ENCODE peak calls at places on chromosomes 3 and 15, in seven cellular contexts. One of them, this sample, is unnamed. For H3K4me1, the result is how much of the 10 kb centered on the place peaks cover.

GRCh38 chr3:27680517-27681246 is 41.4 kb downstream of the EOMES start:
- DNase-seq in Peyer's patch: no peak
- DNase-seq in right cardiac atrium: no peak
- DNase-seq in BE2C: no peak
- DNase-seq in foreskin keratinocyte: no peak
- DNase-seq in cardiac muscle cell: peak
- DNase-seq in upper lobe of right lung: no peak
- DNase-seq in this sample: peak

GRCh38 chr15:99507732-99508571 is 57.8 kb upstream of the MEF2A start:
- DNase-seq in Peyer's patch: peak
- DNase-seq in right cardiac atrium: peak
- DNase-seq in BE2C: peak
- DNase-seq in foreskin keratinocyte: peak
- DNase-seq in cardiac muscle cell: no peak
- DNase-seq in upper lobe of right lung: no peak
- DNase-seq in this sample: peak

GRCh38 chr15:68619303-68619698 is 40.5 kb downstream of the CORO2B start:
- DNase-seq in Peyer's patch: no peak
- DNase-seq in right cardiac atrium: no peak
- DNase-seq in BE2C: peak
- DNase-seq in foreskin keratinocyte: no peak
- DNase-seq in cardiac muscle cell: no peak
- DNase-seq in upper lobe of right lung: no peak
- DNase-seq in this sample: no peak

GRCh38 chr3:16425398-16426057 is 88.0 kb downstream of the RFTN1 start:
- DNase-seq in Peyer's patch: no peak
- DNase-seq in right cardiac atrium: no peak
- DNase-seq in BE2C: no peak
- DNase-seq in foreskin keratinocyte: no peak
- DNase-seq in cardiac muscle cell: no peak
- DNase-seq in upper lobe of right lung: no peak
- DNase-seq in this sample: no peak

GRCh38 chr15:77504310-77504709 is 83.6 kb downstream of the HMG20A start:
- DNase-seq in Peyer's patch: no peak
- DNase-seq in right cardiac atrium: no peak
- DNase-seq in BE2C: no peak
- DNase-seq in foreskin keratinocyte: no peak
- DNase-seq in cardiac muscle cell: no peak
- DNase-seq in upper lobe of right lung: peak
- DNase-seq in this sample: peak

GRCh38 chr15:80694624-80695098 is 449 bp upstream of the ABHD17C start:
- DNase-seq in Peyer's patch: no peak
- DNase-seq in right cardiac atrium: peak
- DNase-seq in BE2C: no peak
- DNase-seq in foreskin keratinocyte: peak
- DNase-seq in cardiac muscle cell: peak
- DNase-seq in upper lobe of right lung: peak
- DNase-seq in this sample: peak

GRCh38 chr3:122092460-122093165 is 37.5 kb downstream of the CD86 start:
- DNase-seq in Peyer's patch: peak
- DNase-seq in right cardiac atrium: peak
- DNase-seq in BE2C: peak
- DNase-seq in foreskin keratinocyte: peak
- DNase-seq in cardiac muscle cell: no peak
- DNase-seq in upper lobe of right lung: peak
- DNase-seq in this sample: peak

GRCh38 chr3:40524571-40525285 is at the start of gene ZNF621:
- DNase-seq in Peyer's patch: peak
- DNase-seq in right cardiac atrium: peak
- DNase-seq in BE2C: peak
- DNase-seq in foreskin keratinocyte: peak
- DNase-seq in cardiac muscle cell: peak
- DNase-seq in upper lobe of right lung: peak
- DNase-seq in this sample: peak

GRCh38 chr15:92034227-92034626 is 180.7 kb downstream of the SLCO3A1 start:
- DNase-seq in Peyer's patch: no peak
- DNase-seq in right cardiac atrium: no peak
- DNase-seq in BE2C: no peak
- DNase-seq in foreskin keratinocyte: no peak
- DNase-seq in cardiac muscle cell: no peak
- DNase-seq in upper lobe of right lung: no peak
- DNase-seq in this sample: no peak

GRCh38 chr3:141147657-141148056 is 84.0 kb upstream of the PXYLP1 start:
- DNase-seq in Peyer's patch: no peak
- DNase-seq in right cardiac atrium: no peak
- DNase-seq in BE2C: no peak
- DNase-seq in foreskin keratinocyte: peak
- DNase-seq in cardiac muscle cell: no peak
- DNase-seq in upper lobe of right lung: no peak
- DNase-seq in this sample: no peak

GRCh38 chr15:22810033-22810734 is 23.7 kb downstream of the NIPA1 start:
- DNase-seq in Peyer's patch: no peak
- DNase-seq in right cardiac atrium: no peak
- DNase-seq in BE2C: no peak
- DNase-seq in foreskin keratinocyte: no peak
- DNase-seq in cardiac muscle cell: no peak
- DNase-seq in upper lobe of right lung: no peak
- DNase-seq in this sample: no peak

GRCh38 chr3:27632431-27633223 is 89.5 kb downstream of the EOMES start:
- DNase-seq in Peyer's patch: peak
- DNase-seq in right cardiac atrium: peak
- DNase-seq in BE2C: peak
- DNase-seq in foreskin keratinocyte: peak
- DNase-seq in cardiac muscle cell: no peak
- DNase-seq in upper lobe of right lung: peak
- DNase-seq in this sample: peak

GRCh38 chr3:69838217-69838616 is 99.0 kb downstream of the MITF start:
- DNase-seq in Peyer's patch: no peak
- DNase-seq in right cardiac atrium: no peak
- DNase-seq in BE2C: no peak
- DNase-seq in foreskin keratinocyte: peak
- DNase-seq in cardiac muscle cell: no peak
- DNase-seq in upper lobe of right lung: no peak
- DNase-seq in this sample: no peak

DNA sequence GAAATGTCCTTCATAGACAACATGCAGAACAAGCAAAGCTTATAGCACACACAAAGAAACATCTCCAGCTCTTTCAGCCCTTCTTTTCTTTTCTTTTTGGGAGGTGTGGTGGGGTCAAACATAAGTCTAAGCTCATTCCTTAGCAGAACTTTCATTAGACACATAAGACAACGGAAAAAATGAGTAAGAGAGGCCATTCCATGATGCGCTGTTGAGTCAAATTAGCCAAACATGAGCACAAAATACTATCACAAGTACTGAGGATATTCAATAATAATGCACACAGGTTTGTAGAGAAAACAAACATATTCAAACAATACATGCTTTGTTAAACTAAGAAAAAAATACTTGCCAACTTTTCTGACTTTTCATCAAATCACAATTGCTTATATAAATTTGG is 83.0 kb downstream of the PLOD2 start:
- DNase-seq in Peyer's patch: no peak
- DNase-seq in right cardiac atrium: no peak
- DNase-seq in BE2C: no peak
- DNase-seq in foreskin keratinocyte: no peak
- DNase-seq in cardiac muscle cell: no peak
- DNase-seq in upper lobe of right lung: no peak
- DNase-seq in this sample: no peak
- H3K4me1 ChIP-seq in Peyer's patch: under half
- H3K4me1 ChIP-seq in right cardiac atrium: under half
- H3K4me1 ChIP-seq in BE2C: under half
- H3K4me1 ChIP-seq in foreskin keratinocyte: under half
- H3K4me1 ChIP-seq in cardiac muscle cell: under half
- H3K4me1 ChIP-seq in upper lobe of right lung: under half
- H3K4me1 ChIP-seq in this sample: under half

GRCh38 chr15:69758291-69758771 is 305.7 kb downstream of the RPLP1 start:
- DNase-seq in Peyer's patch: no peak
- DNase-seq in right cardiac atrium: no peak
- DNase-seq in BE2C: no peak
- DNase-seq in foreskin keratinocyte: peak
- DNase-seq in cardiac muscle cell: no peak
- DNase-seq in upper lobe of right lung: no peak
- DNase-seq in this sample: no peak

GRCh38 chr15:69755571-69756310 is 303.1 kb downstream of the RPLP1 start:
- DNase-seq in Peyer's patch: peak
- DNase-seq in right cardiac atrium: no peak
- DNase-seq in BE2C: no peak
- DNase-seq in foreskin keratinocyte: no peak
- DNase-seq in cardiac muscle cell: no peak
- DNase-seq in upper lobe of right lung: no peak
- DNase-seq in this sample: peak

GRCh38 chr15:69757186-69757585 is 304.6 kb downstream of the RPLP1 start:
- DNase-seq in Peyer's patch: no peak
- DNase-seq in right cardiac atrium: no peak
- DNase-seq in BE2C: no peak
- DNase-seq in foreskin keratinocyte: peak
- DNase-seq in cardiac muscle cell: no peak
- DNase-seq in upper lobe of right lung: no peak
- DNase-seq in this sample: no peak

GRCh38 chr15:69754313-69754712 is 301.7 kb downstream of the RPLP1 start:
- DNase-seq in Peyer's patch: no peak
- DNase-seq in right cardiac atrium: no peak
- DNase-seq in BE2C: no peak
- DNase-seq in foreskin keratinocyte: no peak
- DNase-seq in cardiac muscle cell: no peak
- DNase-seq in upper lobe of right lung: no peak
- DNase-seq in this sample: no peak

DNA sequence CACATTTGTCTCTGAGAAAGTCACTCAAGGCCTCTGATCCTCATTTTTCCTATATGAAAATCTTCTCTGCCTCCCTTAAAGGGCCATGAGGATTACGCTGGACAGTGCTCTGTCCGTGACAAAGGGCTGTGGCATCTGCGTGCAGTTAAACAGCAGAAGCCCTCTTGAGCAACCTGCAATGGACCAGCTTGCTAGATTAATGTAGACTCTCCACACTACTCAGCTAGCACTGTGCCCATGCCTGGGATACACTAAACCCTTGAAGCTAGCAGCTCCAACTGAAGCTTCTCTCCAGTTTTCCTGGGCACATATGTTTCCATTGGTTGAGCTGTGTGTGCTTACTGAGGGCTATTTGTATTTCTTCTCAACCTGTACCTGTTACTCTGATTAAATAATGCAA is 303.8 kb downstream of the RPLP1 start:
- DNase-seq in Peyer's patch: no peak
- DNase-seq in right cardiac atrium: no peak
- DNase-seq in BE2C: no peak
- DNase-seq in foreskin keratinocyte: no peak
- DNase-seq in cardiac muscle cell: no peak
- DNase-seq in upper lobe of right lung: no peak
- DNase-seq in this sample: no peak
- H3K4me1 ChIP-seq in Peyer's patch: under half
- H3K4me1 ChIP-seq in right cardiac atrium: under half
- H3K4me1 ChIP-seq in BE2C: under half
- H3K4me1 ChIP-seq in foreskin keratinocyte: under half
- H3K4me1 ChIP-seq in cardiac muscle cell: under half
- H3K4me1 ChIP-seq in upper lobe of right lung: under half
- H3K4me1 ChIP-seq in this sample: under half

DNA sequence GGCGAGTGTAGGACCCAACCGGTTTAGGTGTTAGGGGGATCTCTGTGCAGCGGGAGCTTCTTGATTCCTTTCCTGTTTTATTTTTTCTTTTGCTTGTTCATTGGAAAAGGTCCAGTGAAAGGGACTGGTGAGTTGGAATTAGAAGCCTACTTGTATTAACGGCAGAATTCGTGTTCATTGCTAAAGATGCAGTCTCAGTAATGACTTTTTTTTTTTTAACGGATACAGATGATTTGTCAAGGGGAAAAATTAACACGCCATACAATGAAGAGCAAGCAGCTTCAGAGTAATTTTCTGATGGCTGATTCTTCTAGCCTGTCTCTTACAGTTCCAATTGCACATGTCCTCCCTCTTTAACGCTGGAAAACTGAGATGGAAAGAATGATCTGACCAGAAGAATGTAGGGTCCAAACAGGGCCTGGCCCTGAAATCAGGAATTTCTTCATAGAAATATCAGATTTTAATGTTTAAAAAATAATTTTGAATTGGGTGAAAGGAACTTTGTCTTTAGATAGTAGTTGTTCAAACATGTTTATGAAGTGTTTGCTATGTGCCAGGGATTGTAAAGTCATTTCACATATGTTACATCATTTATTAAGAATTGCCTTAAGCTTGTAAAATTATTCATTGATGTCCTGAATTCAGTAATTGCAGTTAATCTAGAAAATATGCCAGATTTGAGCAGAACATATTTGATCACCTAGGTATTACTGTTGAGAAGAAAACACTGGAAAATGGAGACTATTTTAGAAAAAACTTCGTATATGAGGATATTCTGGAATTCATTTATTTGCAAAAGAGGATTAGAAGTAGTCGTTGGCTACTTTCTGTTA is 1.4 kb downstream of the MAPK6 start:
- DNase-seq in Peyer's patch: no peak
- DNase-seq in right cardiac atrium: no peak
- DNase-seq in BE2C: no peak
- DNase-seq in foreskin keratinocyte: no peak
- DNase-seq in cardiac muscle cell: no peak
- DNase-seq in upper lobe of right lung: no peak
- DNase-seq in this sample: peak
- H3K4me1 ChIP-seq in Peyer's patch: under half
- H3K4me1 ChIP-seq in right cardiac atrium: under half
- H3K4me1 ChIP-seq in BE2C: under half
- H3K4me1 ChIP-seq in foreskin keratinocyte: under half
- H3K4me1 ChIP-seq in cardiac muscle cell: under half
- H3K4me1 ChIP-seq in upper lobe of right lung: under half
- H3K4me1 ChIP-seq in this sample: under half

DNA sequence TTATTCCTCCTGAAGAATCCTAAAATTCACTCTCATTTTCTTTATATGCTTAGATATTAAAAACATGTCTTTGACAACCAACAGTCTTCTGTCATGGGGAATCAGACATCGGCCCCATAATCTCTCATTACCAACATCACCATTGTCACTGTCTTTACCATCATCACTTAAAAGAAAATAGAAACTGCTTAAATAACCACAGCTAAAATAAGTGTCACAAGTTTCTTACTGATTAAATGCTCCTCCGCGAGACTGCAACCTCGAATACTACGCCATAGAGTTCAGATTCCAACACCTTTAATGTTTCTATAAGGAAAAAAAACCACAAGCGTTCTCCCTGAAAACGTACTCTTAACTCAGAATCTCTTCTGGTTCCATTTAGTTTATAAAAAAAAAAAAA is 977.5 kb upstream of the CFAP20DC start:
- DNase-seq in Peyer's patch: no peak
- DNase-seq in right cardiac atrium: no peak
- DNase-seq in BE2C: no peak
- DNase-seq in foreskin keratinocyte: no peak
- DNase-seq in cardiac muscle cell: no peak
- DNase-seq in upper lobe of right lung: no peak
- DNase-seq in this sample: no peak
- H3K4me1 ChIP-seq in Peyer's patch: under half
- H3K4me1 ChIP-seq in right cardiac atrium: under half
- H3K4me1 ChIP-seq in BE2C: under half
- H3K4me1 ChIP-seq in foreskin keratinocyte: under half
- H3K4me1 ChIP-seq in cardiac muscle cell: under half
- H3K4me1 ChIP-seq in upper lobe of right lung: under half
- H3K4me1 ChIP-seq in this sample: under half